ENCODE peak calls at places on chromosomes 7 and 10, in five cellular contexts. L is H1, M is GM12878, K is HCT116, B is HepG2. A is an unnamed sample.

GRCh38 chr7:135853499-135853898 is 104.9 kb upstream of the FAM180A start:
- DNase-seq in L (no peak), M (no peak), K (no peak), B (no peak), A (no peak)

GRCh38 chr7:41045556-41046123 is 657.2 kb downstream of the INHBA start:
- DNase-seq in L (no peak), M (no peak), K (peak; percentile 22), B (peak; percentile 3), A (no peak)

GRCh38 chr7:74214816-74215630 is 5.2 kb downstream of the LAT2 start:
- DNase-seq in L (no peak), M (no peak), K (no peak), B (no peak), A (no peak)

GRCh38 chr10:20981419-20981953 is 84.4 kb upstream of the NEBL start:
- DNase-seq in L (no peak), M (no peak), K (no peak), B (no peak), A (no peak)

GRCh38 chr10:119634219-119634544 is 17.0 kb upstream of the BAG3 start:
- DNase-seq in L (no peak), M (no peak), K (no peak), B (no peak), A (no peak)

GRCh38 chr10:8133146-8133545 is 78.7 kb downstream of the GATA3 start:
- DNase-seq in L (no peak), M (peak; percentile 80), K (no peak), B (no peak), A (no peak)

GRCh38 chr10:96740141-96740540 is 19.8 kb upstream of the PIK3AP1 start:
- DNase-seq in L (no peak), M (no peak), K (no peak), B (no peak), A (no peak)

GRCh38 chr7:30708983-30709382 is 26.7 kb upstream of the CRHR2 start:
- DNase-seq in L (no peak), M (no peak), K (no peak), B (no peak), A (no peak)

GRCh38 chr10:75967491-75967890 is 536.1 kb downstream of the LRMDA start:
- DNase-seq in L (no peak), M (no peak), K (no peak), B (no peak), A (no peak)

DNA sequence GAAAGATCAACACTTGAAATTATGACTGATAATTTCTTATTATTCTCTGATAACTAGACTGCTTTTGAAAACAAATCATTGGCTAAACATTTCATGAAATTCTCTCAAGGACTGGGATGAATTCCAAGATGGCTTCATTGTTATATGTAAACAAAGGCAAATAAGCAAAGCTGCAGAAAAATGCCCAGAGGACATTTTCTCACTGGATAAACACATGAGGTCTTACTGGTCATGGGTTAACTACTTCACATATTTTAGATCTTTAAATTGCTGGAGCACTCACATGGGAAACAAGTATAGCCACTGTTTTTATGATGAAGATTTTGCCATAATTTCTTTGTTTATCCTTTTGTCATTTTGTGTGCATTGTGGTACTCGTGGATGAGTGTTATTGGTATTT is 239.1 kb downstream of the PHF14 start:
- DNase-seq in L (no peak), M (no peak), K (no peak), B (no peak), A (no peak)
- TF ChIP-seq SRF in L (no peak), M (no peak), K (no peak), B (no peak), A (no peak)

GRCh38 chr7:125085084-125085483 is 155.5 kb upstream of the POT1 start:
- DNase-seq in L (no peak), M (no peak), K (no peak), B (no peak), A (no peak)
- TF ChIP-seq SP1 in L (no peak), M (no peak), K (no peak), B (no peak), A (no peak)

GRCh38 chr7:102205915-102206314 is 80.8 kb upstream of the SH2B2 start:
- DNase-seq in L (no peak), M (no peak), K (no peak), B (no peak), A (no peak)
- TF ChIP-seq CEBPB in L (no peak), M (no peak), K (no peak), B (no peak), A (no peak)

GRCh38 chr10:90229486-90229885 is 528.1 kb downstream of the KIF20B start:
- DNase-seq in L (no peak), M (no peak), K (no peak), B (no peak), A (no peak)

GRCh38 chr10:90227786-90228185 is 526.4 kb downstream of the KIF20B start:
- DNase-seq in L (no peak), M (no peak), K (no peak), B (no peak), A (no peak)

GRCh38 chr10:90226526-90226925 is 525.1 kb downstream of the KIF20B start:
- DNase-seq in L (no peak), M (no peak), K (no peak), B (no peak), A (no peak)

GRCh38 chr10:90224791-90225566 is 523.6 kb downstream of the KIF20B start:
- DNase-seq in L (no peak), M (no peak), K (no peak), B (no peak), A (no peak)

GRCh38 chr10:90227259-90227658 is 525.9 kb downstream of the KIF20B start:
- DNase-seq in L (no peak), M (no peak), K (peak; percentile 99), B (no peak), A (no peak)
- TF ChIP-seq SRF in L (no peak), M (no peak), K (peak; percentile 86), B (no peak), A (no peak)

GRCh38 chr7:91288208-91288824 is 24.1 kb downstream of the FZD1 start:
- DNase-seq in L (no peak), M (no peak), K (peak; percentile 27), B (peak; percentile 16), A (peak; percentile 49)
- TF ChIP-seq SP1 in L (no peak), M (no peak), K (no peak), B (no peak), A (no peak)

GRCh38 chr10:104099941-104100340 is 14.3 kb upstream of the COL17A1 start:
- DNase-seq in L (no peak), M (no peak), K (no peak), B (no peak), A (no peak)

GRCh38 chr10:104096692-104097091 is 11.0 kb upstream of the COL17A1 start:
- DNase-seq in L (no peak), M (no peak), K (no peak), B (no peak), A (no peak)

GRCh38 chr10:104098360-104098925 is 12.8 kb upstream of the COL17A1 start:
- DNase-seq in L (no peak), M (no peak), K (no peak), B (no peak), A (no peak)

GRCh38 chr10:104100795-104101194 is 15.1 kb upstream of the COL17A1 start:
- DNase-seq in L (no peak), M (no peak), K (no peak), B (no peak), A (no peak)

GRCh38 chr10:104099274-104099673 is 13.6 kb upstream of the COL17A1 start:
- DNase-seq in L (no peak), M (no peak), K (no peak), B (no peak), A (no peak)
- TF ChIP-seq CEBPB in L (no peak), M (no peak), K (no peak), B (no peak), A (no peak)

GRCh38 chr7:210401-210925 is 18.1 kb downstream of the FAM20C start:
- DNase-seq in L (no peak), M (no peak), K (no peak), B (no peak), A (no peak)
- TF ChIP-seq SRF in L (no peak), M (no peak), K (no peak), B (no peak), A (no peak)

A was measured in K562.